ENCODE peak calls at places on chromosomes 3 and 15, in six cellular contexts. D is IMR-90, F is GM12865, B is AG09319, H is astrocyte of the spinal cord, S is cardiac muscle cell. E is an unnamed sample.

GRCh38 chr15:38707802-38708671 is 143.4 kb upstream of the RASGRP1 start:
- DNase-seq in S (peak), F (peak), D (peak), H (peak), B (peak), E (peak)

GRCh38 chr3:187880438-187880837 is 135.2 kb upstream of the BCL6 start:
- DNase-seq in H (no peak), B (no peak), D (peak), F (no peak), S (no peak), E (no peak)

GRCh38 chr3:136110481-136110880 is 85.7 kb downstream of the MSL2 start:
- DNase-seq in D (no peak), F (no peak), H (no peak), S (no peak), B (no peak), E (no peak)

GRCh38 chr3:188394588-188394987 is 240.6 kb downstream of the LPP start:
- DNase-seq in S (no peak), F (no peak), D (no peak), B (no peak), H (no peak), E (no peak)

GRCh38 chr3:33523093-33523667 is 83.0 kb upstream of the UBP1 start:
- DNase-seq in H (no peak), S (no peak), F (no peak), B (no peak), D (no peak), E (no peak)

GRCh38 chr3:33355611-33356010 is 78.4 kb downstream of the FBXL2 start:
- DNase-seq in B (no peak), S (peak), H (peak), D (peak), F (no peak), E (no peak)

GRCh38 chr3:126555795-126556636 is 2.7 kb downstream of the C3orf22 start:
- DNase-seq in F (no peak), S (no peak), D (no peak), H (no peak), B (no peak), E (no peak)

GRCh38 chr3:102200126-102200525 is 234.7 kb upstream of the ZPLD1 start:
- DNase-seq in S (no peak), F (no peak), H (peak), D (peak), B (no peak), E (no peak)

GRCh38 chr3:186790261-186790981 is 7.0 kb downstream of the EIF4A2 start:
- DNase-seq in H (peak), F (peak), B (no peak), S (peak), D (peak), E (no peak)

GRCh38 chr3:169562988-169563774 is 100.3 kb downstream of the MECOM start:
- DNase-seq in H (no peak), D (no peak), F (peak), S (peak), B (no peak), E (no peak)

GRCh38 chr15:57216288-57216687 is 160.0 kb upstream of the CGNL1 start:
- DNase-seq in F (no peak), B (no peak), S (peak), D (peak), H (peak), E (no peak)

GRCh38 chr3:126850370-126851085 is 132.4 kb upstream of the PLXNA1 start:
- DNase-seq in H (peak), S (peak), D (peak), B (no peak), F (no peak), E (peak)

GRCh38 chr3:138187296-138188012 is at the start of gene ARMC8:
- DNase-seq in B (no peak), H (peak), F (peak), S (no peak), D (no peak), E (peak)

GRCh38 chr15:64355559-64356442 is at the start of gene CSNK1G1:
- DNase-seq in F (peak), S (peak), H (peak), D (peak), B (peak), E (peak)

GRCh38 chr15:70343961-70344360 is 246.2 kb upstream of the TLE3 start:
- DNase-seq in D (no peak), H (no peak), B (no peak), S (no peak), F (no peak), E (no peak)

GRCh38 chr15:38843736-38844590 is 279.3 kb upstream of the RASGRP1 start:
- DNase-seq in D (peak), H (no peak), S (peak), F (peak), B (no peak), E (no peak)

GRCh38 chr15:86183765-86184491 is 104.3 kb downstream of the AGBL1 start:
- DNase-seq in S (no peak), F (no peak), H (no peak), D (no peak), B (no peak), E (no peak)

GRCh38 chr3:153164009-153164550 is 2.1 kb downstream of the RAP2B start:
- DNase-seq in B (no peak), S (no peak), H (no peak), D (no peak), F (no peak), E (no peak)

GRCh38 chr3:56725175-56725574 is 42.1 kb upstream of the TASOR start:
- DNase-seq in F (peak), D (no peak), S (no peak), B (no peak), H (peak), E (no peak)

GRCh38 chr3:161423911-161424522 is 52.7 kb upstream of the SPTSSB start:
- DNase-seq in B (no peak), H (peak), F (peak), S (peak), D (peak), E (no peak)
- TF ChIP-seq CTCF in B (peak), H (peak), F (peak), S (peak), D (peak), E (peak)

GRCh38 chr3:51819709-51820406 is 40.8 kb upstream of the IQCF6 start:
- DNase-seq in H (no peak), D (no peak), S (no peak), B (no peak), F (peak), E (peak)
- TF ChIP-seq CTCF in H (peak), D (no peak), S (peak), B (no peak), F (peak), E (peak)

DNA sequence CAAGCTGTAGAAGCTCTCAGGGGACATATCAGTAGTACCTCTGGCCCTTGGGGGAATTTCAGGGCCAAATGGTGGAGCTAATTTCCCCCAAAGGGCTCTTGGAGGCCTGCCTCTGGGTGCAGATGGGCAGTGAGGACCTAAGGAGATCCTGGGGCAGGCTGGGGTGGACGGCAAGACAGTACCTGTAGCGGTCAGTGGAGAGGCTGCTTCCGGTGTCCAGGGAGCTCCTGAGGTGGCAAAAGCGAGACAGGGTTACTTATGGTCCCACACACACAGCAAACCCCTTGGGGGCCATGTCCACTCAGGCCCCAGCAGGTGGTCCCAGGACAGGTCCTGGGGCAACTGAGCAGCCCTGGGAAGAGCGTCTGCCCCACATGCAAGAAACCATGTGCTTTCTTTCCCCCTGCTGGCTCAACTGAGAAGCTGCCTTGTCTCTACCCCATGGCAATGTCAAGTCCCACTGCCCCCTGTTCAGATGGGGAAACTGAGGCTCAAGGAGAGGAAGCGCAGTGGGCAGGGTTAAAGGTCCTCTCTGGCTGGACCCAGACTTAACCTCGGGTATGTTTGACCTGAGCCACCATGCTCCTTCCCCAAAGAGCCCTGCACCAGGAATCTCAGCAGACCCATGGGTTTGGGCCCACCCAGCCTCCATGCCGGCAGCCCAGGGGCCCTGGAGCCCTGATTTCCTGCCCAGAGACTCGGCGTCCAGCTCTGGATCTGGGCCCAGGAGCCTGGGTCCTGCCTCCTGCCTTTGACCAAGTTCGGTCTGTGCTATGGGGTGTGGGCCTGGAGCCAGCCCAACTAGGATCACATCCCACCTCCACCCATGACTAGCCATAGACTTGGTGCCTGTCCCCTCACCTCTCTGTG is 25.7 kb downstream of the IQSEC1 start:
- DNase-seq in D (no peak), B (no peak), S (no peak), F (peak), H (no peak), E (no peak)
- TF ChIP-seq CTCF in D (no peak), B (no peak), S (peak), F (peak), H (peak), E (no peak)

DNA sequence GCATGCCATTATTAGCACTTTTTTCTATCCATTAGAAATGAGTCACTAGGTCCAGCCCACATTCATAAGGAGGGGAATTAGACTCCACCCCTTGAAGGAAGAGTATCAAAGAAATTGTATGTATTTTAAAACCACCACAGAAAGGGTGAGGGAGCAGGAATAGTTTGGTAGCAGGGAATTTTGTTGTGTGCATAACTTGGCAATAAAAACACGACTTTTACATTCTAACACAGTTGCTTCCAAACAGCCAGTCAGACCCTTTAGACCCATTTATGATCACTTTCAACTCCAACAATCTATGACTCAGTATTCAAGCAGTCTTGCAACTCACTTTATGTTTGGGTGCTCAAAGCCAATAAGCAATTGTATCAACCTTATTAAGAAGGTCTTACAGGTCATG is 90.1 kb downstream of the MEX3B start:
- DNase-seq in B (no peak), S (peak), D (peak), H (peak), F (no peak), E (no peak)
- TF ChIP-seq CTCF in B (no peak), S (no peak), D (no peak), H (no peak), F (no peak), E (no peak)

GRCh38 chr3:140050977-140051957 is 116.3 kb downstream of the CLSTN2 start:
- DNase-seq in D (no peak), H (no peak), S (no peak), B (no peak), F (no peak), E (no peak)
- TF ChIP-seq CTCF in D (no peak), H (peak), S (no peak), B (peak), F (peak), E (no peak)

E was measured in nephron progenitor cell.